ENCODE peak calls at places on chromosomes 12 and 14, in seven cellular contexts. M is upper lobe of right lung, K is brain microvascular endothelial cell, D is transverse colon, J is GM23248, Z is neural progenitor cell, R is WERI-Rb-1. C is an unnamed sample.

GRCh38 chr12:66025477-66025876 is 105.1 kb downstream of the LLPH start:
- DNase-seq in M (no peak), K (no peak), D (no peak), J (no peak), Z (no peak), R (no peak), C (no peak)

GRCh38 chr12:47121146-47121545 is 41.4 kb upstream of the AMIGO2 start:
- DNase-seq in M (no peak), K (peak), D (no peak), J (peak), Z (no peak), R (no peak), C (no peak)

GRCh38 chr12:16012086-16012485 is 101.0 kb downstream of the DERA start:
- DNase-seq in M (no peak), K (peak), D (no peak), J (peak), Z (no peak), R (peak), C (no peak)

GRCh38 chr14:90088160-90088559 is 26.4 kb downstream of the KCNK13 start:
- DNase-seq in M (no peak), K (no peak), D (no peak), J (no peak), Z (no peak), R (no peak), C (no peak)

GRCh38 chr14:74976264-74977113 is 21.1 kb upstream of the PGF start:
- DNase-seq in M (no peak), K (no peak), D (no peak), J (no peak), Z (no peak), R (no peak), C (no peak)

GRCh38 chr12:2387051-2387834 is 334.5 kb downstream of the CACNA1C start:
- DNase-seq in M (no peak), K (no peak), D (no peak), J (peak), Z (no peak), R (no peak), C (no peak)

GRCh38 chr12:65881965-65882413 is 57.7 kb downstream of the HMGA2 start:
- DNase-seq in M (peak), K (no peak), D (peak), J (peak), Z (peak), R (no peak), C (peak)

GRCh38 chr14:56210570-56210969 is 92.4 kb downstream of the PELI2 start:
- DNase-seq in M (no peak), K (no peak), D (no peak), J (no peak), Z (no peak), R (no peak), C (no peak)

GRCh38 chr12:62306569-62307530 is 46.6 kb downstream of the USP15 start:
- DNase-seq in M (no peak), K (no peak), D (no peak), J (no peak), Z (no peak), R (no peak), C (no peak)

GRCh38 chr12:77372026-77372425 is 306.7 kb upstream of the E2F7 start:
- DNase-seq in M (no peak), K (no peak), D (no peak), J (peak), Z (no peak), R (no peak), C (peak)

GRCh38 chr12:123908884-123909807 is 63.5 kb downstream of the CCDC92 start:
- DNase-seq in M (no peak), K (no peak), D (no peak), J (no peak), Z (no peak), R (no peak), C (no peak)

GRCh38 chr14:57725399-57726077 is 140.4 kb downstream of the SLC35F4 start:
- DNase-seq in M (no peak), K (peak), D (no peak), J (peak), Z (no peak), R (no peak), C (peak)

GRCh38 chr14:32608880-32609279 is 279.8 kb downstream of the AKAP6 start:
- DNase-seq in M (no peak), K (peak), D (no peak), J (peak), Z (peak), R (no peak), C (peak)

GRCh38 chr12:50110127-50110761 is 1.8 kb upstream of the COX14 start:
- DNase-seq in M (peak), K (no peak), D (peak), J (no peak), Z (no peak), R (peak), C (peak)

GRCh38 chr12:59046763-59047534 is 126.6 kb upstream of the LRIG3 start:
- DNase-seq in M (no peak), K (no peak), D (no peak), J (no peak), Z (no peak), R (no peak), C (no peak)

GRCh38 chr14:26330982-26331381 is 266.9 kb downstream of the NOVA1 start:
- DNase-seq in M (no peak), K (no peak), D (no peak), J (no peak), Z (no peak), R (no peak), C (no peak)

GRCh38 chr12:96371787-96372699 is 28.2 kb downstream of the CDK17 start:
- DNase-seq in M (no peak), K (no peak), D (no peak), J (peak), Z (peak), R (no peak), C (no peak)

GRCh38 chr12:115440438-115440837 is 756.5 kb upstream of the TBX3 start:
- DNase-seq in M (no peak), K (peak), D (no peak), J (peak), Z (no peak), R (no peak), C (peak)

GRCh38 chr12:103773109-103773905 is 67.7 kb downstream of the NT5DC3 start:
- DNase-seq in M (no peak), K (no peak), D (no peak), J (no peak), Z (peak), R (no peak), C (no peak)

GRCh38 chr14:45073480-45073879 is 10.4 kb upstream of the PRPF39 start:
- DNase-seq in M (no peak), K (no peak), D (no peak), J (no peak), Z (no peak), R (no peak), C (no peak)

GRCh38 chr14:90557516-90557915 is 160.7 kb downstream of the CALM1 start:
- DNase-seq in M (no peak), K (no peak), D (no peak), J (no peak), Z (no peak), R (no peak), C (no peak)

GRCh38 chr12:113203852-113204760 is 17.2 kb upstream of the TPCN1 start:
- DNase-seq in M (no peak), K (no peak), D (no peak), J (no peak), Z (no peak), R (no peak), C (peak)

GRCh38 chr12:110577717-110578521 is 5.2 kb downstream of the PPTC7 start:
- DNase-seq in M (no peak), K (peak), D (peak), J (peak), Z (no peak), R (no peak), C (peak)

GRCh38 chr12:131511803-131512564 is 198.9 kb upstream of the SFSWAP start:
- DNase-seq in M (no peak), K (no peak), D (no peak), J (no peak), Z (no peak), R (no peak), C (no peak)

GRCh38 chr14:50951032-50951431 is 6.7 kb upstream of the PYGL start:
- DNase-seq in M (no peak), K (no peak), D (no peak), J (no peak), Z (no peak), R (no peak), C (no peak)

GRCh38 chr12:4031703-4032291 is 158.6 kb upstream of the PARP11 start:
- DNase-seq in M (peak), K (peak), D (peak), J (peak), Z (no peak), R (no peak), C (peak)

GRCh38 chr14:34029921-34030334 is 79.1 kb upstream of the EGLN3 start:
- DNase-seq in M (no peak), K (no peak), D (peak), J (peak), Z (peak), R (peak), C (peak)

GRCh38 chr14:102225936-102226335 is 79.0 kb downstream of the MOK start:
- DNase-seq in M (no peak), K (no peak), D (no peak), J (no peak), Z (no peak), R (peak), C (no peak)

GRCh38 chr14:100787659-100788058 is 38.3 kb upstream of the MEG3 start:
- DNase-seq in M (no peak), K (no peak), D (no peak), J (no peak), Z (no peak), R (no peak), C (no peak)

GRCh38 chr14:100786820-100787219 is 39.1 kb upstream of the MEG3 start:
- DNase-seq in M (no peak), K (no peak), D (no peak), J (no peak), Z (no peak), R (no peak), C (no peak)

GRCh38 chr14:100789460-100790417 is 36.2 kb upstream of the MEG3 start:
- DNase-seq in M (no peak), K (no peak), D (no peak), J (peak), Z (no peak), R (no peak), C (no peak)

GRCh38 chr14:100790785-100791667 is 34.9 kb upstream of the MEG3 start:
- DNase-seq in M (no peak), K (no peak), D (no peak), J (no peak), Z (no peak), R (peak), C (no peak)

DNA sequence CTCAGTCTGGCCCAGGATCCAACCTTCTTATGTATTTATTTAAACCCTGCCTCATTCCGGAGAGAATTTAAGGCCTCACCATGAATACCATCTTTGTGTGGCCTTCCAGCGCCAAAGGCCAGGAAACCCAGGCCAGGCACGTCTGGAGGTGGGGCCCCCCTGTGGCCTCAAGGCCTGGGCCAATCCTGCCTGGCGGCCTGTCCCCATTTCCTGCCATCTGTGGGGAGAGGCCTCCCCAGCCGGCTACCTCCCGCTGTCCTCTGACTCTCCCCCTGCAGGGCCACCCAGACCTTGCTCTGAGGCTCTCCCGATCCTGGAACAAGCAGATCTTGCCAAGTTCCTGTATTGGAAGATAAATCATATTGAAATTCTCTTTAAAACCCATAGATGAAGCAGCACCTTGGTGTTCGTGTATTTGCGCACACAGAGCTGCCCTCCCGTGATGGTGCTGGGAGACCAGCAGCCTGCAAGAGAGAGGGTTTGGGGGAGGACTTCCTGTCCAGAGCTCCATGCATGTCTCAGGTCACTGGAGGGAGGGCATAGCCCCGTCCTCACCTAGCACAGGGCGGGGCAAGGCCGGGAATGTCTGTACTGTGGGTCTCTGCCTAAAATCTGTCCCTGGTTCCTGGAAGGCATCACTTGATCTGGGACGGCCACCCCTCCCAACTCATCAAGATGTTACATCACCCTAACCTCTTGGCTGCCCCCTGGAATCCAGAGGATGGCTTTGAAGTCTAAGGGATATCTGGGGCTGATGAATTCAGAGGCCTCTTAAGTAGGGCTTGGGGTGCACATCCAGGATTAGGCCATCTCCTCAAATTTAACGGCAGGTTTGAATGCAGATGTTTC is 37.2 kb upstream of the MEG3 start:
- DNase-seq in M (no peak), K (no peak), D (no peak), J (no peak), Z (no peak), R (no peak), C (no peak)
- H3K4me3 ChIP-seq in M (no peak), K (no peak), D (no peak), J (no peak), Z (no peak), R (no peak), C (no peak)

GRCh38 chr12:100499416-100499815 is 25.8 kb downstream of the NR1H4 start:
- DNase-seq in M (no peak), K (no peak), D (no peak), J (no peak), Z (no peak), R (no peak), C (no peak)

GRCh38 chr12:100497105-100497795 is 23.6 kb downstream of the NR1H4 start:
- DNase-seq in M (no peak), K (no peak), D (no peak), J (no peak), Z (no peak), R (peak), C (no peak)

GRCh38 chr12:100498141-100498540 is 24.5 kb downstream of the NR1H4 start:
- DNase-seq in M (no peak), K (no peak), D (no peak), J (no peak), Z (no peak), R (no peak), C (no peak)

GRCh38 chr12:100504820-100505219 is 31.2 kb downstream of the NR1H4 start:
- DNase-seq in M (no peak), K (no peak), D (peak), J (no peak), Z (no peak), R (no peak), C (no peak)

DNA sequence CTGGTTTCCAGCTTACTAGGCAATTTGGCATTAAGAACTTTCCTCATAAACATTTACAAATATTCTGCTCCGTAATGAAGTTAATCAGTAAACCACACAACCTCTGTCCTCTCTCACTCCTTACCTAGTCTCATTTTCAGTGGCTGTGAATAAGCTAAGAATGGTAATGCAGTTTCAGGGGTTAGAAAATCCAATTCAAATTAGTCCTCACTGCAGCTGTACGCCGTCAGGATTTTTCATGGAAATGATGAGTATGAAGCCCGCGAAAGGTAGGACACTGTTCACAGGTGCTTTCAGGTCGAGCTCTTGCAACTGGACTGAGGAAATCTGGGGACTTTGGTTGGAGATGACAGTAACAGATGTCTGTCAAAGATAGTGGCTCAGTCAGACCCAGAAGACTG is 29.6 kb downstream of the NR1H4 start:
- DNase-seq in M (no peak), K (no peak), D (no peak), J (no peak), Z (no peak), R (no peak), C (no peak)
- H3K4me3 ChIP-seq in M (no peak), K (no peak), D (peak), J (no peak), Z (no peak), R (no peak), C (no peak)

GRCh38 chr12:11854011-11854499 is 204.6 kb downstream of the ETV6 start:
- DNase-seq in M (no peak), K (no peak), D (no peak), J (no peak), Z (no peak), R (no peak), C (no peak)

GRCh38 chr12:11849752-11850504 is 200.5 kb downstream of the ETV6 start:
- DNase-seq in M (no peak), K (no peak), D (no peak), J (no peak), Z (no peak), R (no peak), C (no peak)

GRCh38 chr12:11856971-11857370 is 207.5 kb downstream of the ETV6 start:
- DNase-seq in M (no peak), K (no peak), D (no peak), J (no peak), Z (no peak), R (no peak), C (no peak)

GRCh38 chr12:11855993-11856374 is 206.5 kb downstream of the ETV6 start:
- DNase-seq in M (no peak), K (no peak), D (no peak), J (no peak), Z (peak), R (no peak), C (no peak)

GRCh38 chr12:11853126-11853525 is 203.7 kb downstream of the ETV6 start:
- DNase-seq in M (no peak), K (no peak), D (peak), J (no peak), Z (no peak), R (no peak), C (no peak)
- H3K4me3 ChIP-seq in M (no peak), K (no peak), D (no peak), J (no peak), Z (no peak), R (no peak), C (no peak)

GRCh38 chr12:118537481-118537917 is 161.1 kb downstream of the SUDS3 start:
- DNase-seq in M (no peak), K (no peak), D (peak), J (no peak), Z (no peak), R (no peak), C (no peak)

GRCh38 chr12:118541945-118542344 is 165.6 kb downstream of the SUDS3 start:
- DNase-seq in M (no peak), K (no peak), D (no peak), J (no peak), Z (no peak), R (no peak), C (no peak)

GRCh38 chr12:118541071-118541470 is 164.7 kb downstream of the SUDS3 start:
- DNase-seq in M (no peak), K (no peak), D (no peak), J (no peak), Z (no peak), R (peak), C (no peak)

GRCh38 chr12:118534003-118534402 is 157.6 kb downstream of the SUDS3 start:
- DNase-seq in M (no peak), K (no peak), D (no peak), J (no peak), Z (no peak), R (no peak), C (no peak)

GRCh38 chr12:118536306-118536900 is 160.0 kb downstream of the SUDS3 start:
- DNase-seq in M (no peak), K (no peak), D (no peak), J (no peak), Z (no peak), R (no peak), C (no peak)
- H3K4me3 ChIP-seq in M (no peak), K (no peak), D (no peak), J (no peak), Z (no peak), R (no peak), C (no peak)

DNA sequence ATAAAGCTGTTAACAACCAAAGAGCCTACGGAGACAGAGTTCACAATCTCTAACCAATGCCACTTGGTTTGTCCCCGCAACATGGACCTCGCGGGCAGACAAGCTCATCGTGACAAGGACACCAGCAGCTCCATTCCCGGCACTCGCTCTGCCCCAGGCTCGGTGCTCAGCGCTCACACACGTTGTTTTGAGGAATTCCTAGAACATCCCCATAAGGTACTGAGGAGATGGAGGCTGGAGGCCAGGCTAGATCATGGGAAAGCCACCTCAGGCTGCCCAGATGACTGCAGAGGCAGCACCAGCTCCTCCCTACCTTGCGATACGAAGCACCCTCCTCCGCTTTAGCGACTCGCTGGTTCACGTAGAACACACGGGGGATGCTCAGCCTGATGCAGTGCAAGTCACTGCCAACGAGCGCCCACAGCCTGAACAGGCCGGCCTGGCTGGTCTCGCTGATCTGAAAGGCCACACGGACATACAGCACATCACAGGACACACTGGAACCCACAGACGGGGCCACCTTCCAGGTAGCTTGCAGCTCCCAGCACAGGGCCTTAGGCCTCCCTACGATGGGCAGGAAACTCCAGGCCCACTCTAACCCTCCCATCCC is 30.1 kb downstream of the P2RX2 start:
- DNase-seq in M (no peak), K (no peak), D (no peak), J (no peak), Z (no peak), R (no peak), C (no peak)
- H3K4me3 ChIP-seq in M (no peak), K (no peak), D (no peak), J (no peak), Z (no peak), R (no peak), C (no peak)

GRCh38 chr12:89642959-89643358 is 65.7 kb downstream of the ATP2B1 start:
- DNase-seq in M (no peak), K (no peak), D (no peak), J (no peak), Z (no peak), R (no peak), C (no peak)
- H3K4me3 ChIP-seq in M (no peak), K (no peak), D (no peak), J (no peak), Z (no peak), R (no peak), C (no peak)

DNA sequence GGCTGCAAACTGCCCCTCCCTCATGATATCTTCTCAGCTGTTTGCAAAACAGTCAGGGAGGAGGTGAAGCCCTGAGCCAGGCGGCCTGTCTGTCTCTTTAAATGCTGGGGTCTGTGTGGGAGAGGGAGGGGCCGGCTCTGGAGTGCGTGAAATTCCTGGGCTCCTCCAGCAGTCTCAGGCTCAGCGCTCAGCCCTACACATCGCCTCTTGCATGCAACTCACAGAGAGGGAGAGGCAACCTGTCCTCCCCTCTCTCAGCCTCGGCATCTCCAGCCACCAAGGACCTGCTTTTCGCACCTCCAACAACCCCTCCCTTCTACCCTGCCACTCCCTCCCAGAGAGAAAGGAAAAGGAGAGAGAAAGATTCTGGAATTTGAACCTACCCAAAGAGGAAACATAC is at the start of gene NRXN3:
- DNase-seq in M (no peak), K (no peak), D (peak), J (no peak), Z (peak), R (peak), C (no peak)
- H3K4me3 ChIP-seq in M (peak), K (no peak), D (no peak), J (no peak), Z (peak), R (peak), C (no peak)